ENCODE peak calls at places on chromosomes 2 and 18, in nine cellular contexts. N, Y, E, W, C, H, Q, D and U are unnamed samples.

GRCh38 chr18:49510393-49511115 is 23.5 kb upstream of the C18orf32 start:
- DNase-seq in N (peak), Y (peak), E (no peak), W (peak), C (peak), H (peak), Q (peak), D (peak), U (peak)

GRCh38 chr2:225471039-225471438 is 71.5 kb downstream of the NYAP2 start:
- DNase-seq in N (no peak), Y (no peak), E (no peak), W (no peak), C (no peak), H (no peak), Q (no peak), D (no peak), U (no peak)

GRCh38 chr2:27081984-27082772 is 3.8 kb downstream of the EMILIN1 start:
- DNase-seq in N (no peak), Y (no peak), E (no peak), W (no peak), C (no peak), H (no peak), Q (no peak), D (no peak), U (no peak)

GRCh38 chr2:26731714-26732113 is 32.4 kb upstream of the SLC35F6 start:
- DNase-seq in N (no peak), Y (no peak), E (no peak), W (no peak), C (no peak), H (no peak), Q (no peak), D (no peak), U (no peak)

GRCh38 chr2:109388018-109388417 is 225.7 kb downstream of the SEPTIN10 start:
- DNase-seq in N (no peak), Y (no peak), E (no peak), W (no peak), C (no peak), H (no peak), Q (no peak), D (no peak), U (no peak)

GRCh38 chr18:63848159-63848558 is 39.3 kb upstream of the SERPINB2 start:
- DNase-seq in N (peak), Y (peak), E (peak), W (peak), C (no peak), H (peak), Q (peak), D (peak), U (peak)

GRCh38 chr2:20444113-20444992 is 2.5 kb upstream of the RHOB start:
- DNase-seq in N (no peak), Y (no peak), E (no peak), W (no peak), C (no peak), H (peak), Q (peak), D (no peak), U (no peak)

GRCh38 chr2:165778653-165779451 is 15.2 kb downstream of the GALNT3 start:
- DNase-seq in N (no peak), Y (peak), E (no peak), W (no peak), C (no peak), H (no peak), Q (no peak), D (no peak), U (no peak)

GRCh38 chr2:9967053-9967775 is 15.7 kb downstream of the GRHL1 start:
- DNase-seq in N (no peak), Y (peak), E (no peak), W (no peak), C (no peak), H (no peak), Q (no peak), D (no peak), U (no peak)

GRCh38 chr2:190649035-190649797 is at the start of gene NAB1:
- DNase-seq in N (peak), Y (peak), E (no peak), W (peak), C (peak), H (peak), Q (peak), D (peak), U (no peak)

GRCh38 chr2:44912660-44913059 is 28.8 kb upstream of the SIX3 start:
- DNase-seq in N (peak), Y (no peak), E (no peak), W (no peak), C (no peak), H (peak), Q (no peak), D (peak), U (no peak)

GRCh38 chr2:105739408-105739807 is 5.3 kb upstream of the NCK2 start:
- DNase-seq in N (no peak), Y (no peak), E (no peak), W (no peak), C (no peak), H (no peak), Q (no peak), D (no peak), U (no peak)

GRCh38 chr2:113057127-113057526 is 1.9 kb upstream of the IL36RN start:
- DNase-seq in N (no peak), Y (no peak), E (no peak), W (no peak), C (no peak), H (no peak), Q (no peak), D (no peak), U (no peak)

GRCh38 chr18:28176674-28176932 is 327 bp downstream of the CDH2 start:
- DNase-seq in N (no peak), Y (no peak), E (no peak), W (no peak), C (no peak), H (peak), Q (no peak), D (no peak), U (no peak)

GRCh38 chr2:165369131-165369935 is 100.2 kb upstream of the CSRNP3 start:
- DNase-seq in N (no peak), Y (no peak), E (no peak), W (no peak), C (no peak), H (no peak), Q (peak), D (no peak), U (peak)

GRCh38 chr18:54184836-54185235 is 39.6 kb downstream of the MBD2 start:
- DNase-seq in N (no peak), Y (no peak), E (no peak), W (no peak), C (no peak), H (no peak), Q (no peak), D (no peak), U (no peak)

GRCh38 chr2:12930382-12930781 is 213.6 kb downstream of the TRIB2 start:
- DNase-seq in N (no peak), Y (no peak), E (no peak), W (no peak), C (no peak), H (no peak), Q (no peak), D (no peak), U (no peak)

GRCh38 chr2:143936758-143937562 is 583.0 kb downstream of the ZEB2 start:
- DNase-seq in N (peak), Y (peak), E (no peak), W (peak), C (no peak), H (peak), Q (peak), D (no peak), U (peak)

GRCh38 chr2:237616373-237617304 is 10.7 kb upstream of the LRRFIP1 start:
- DNase-seq in N (peak), Y (no peak), E (no peak), W (no peak), C (no peak), H (peak), Q (peak), D (no peak), U (no peak)

GRCh38 chr18:35525795-35526475 is 28.2 kb upstream of the INO80C start:
- DNase-seq in N (no peak), Y (no peak), E (no peak), W (no peak), C (no peak), H (no peak), Q (no peak), D (no peak), U (no peak)

GRCh38 chr2:105655244-105655643 is 89.5 kb upstream of the NCK2 start:
- DNase-seq in N (no peak), Y (no peak), E (no peak), W (no peak), C (no peak), H (peak), Q (no peak), D (no peak), U (no peak)

GRCh38 chr18:58901783-58902182 is 37.1 kb downstream of the ZNF532 start:
- DNase-seq in N (no peak), Y (no peak), E (no peak), W (no peak), C (no peak), H (no peak), Q (no peak), D (no peak), U (no peak)

GRCh38 chr2:160269803-160270570 is 69.9 kb upstream of the ITGB6 start:
- DNase-seq in N (peak), Y (no peak), E (peak), W (peak), C (peak), H (peak), Q (peak), D (peak), U (peak)

GRCh38 chr2:39547811-39548719 is 111.0 kb upstream of the MAP4K3 start:
- DNase-seq in N (peak), Y (no peak), E (peak), W (no peak), C (no peak), H (peak), Q (peak), D (peak), U (peak)

GRCh38 chr2:176018708-176019107 is 16.6 kb upstream of the LNPK start:
- DNase-seq in N (no peak), Y (no peak), E (peak), W (no peak), C (no peak), H (no peak), Q (no peak), D (peak), U (peak)

GRCh38 chr2:216341151-216341550 is 31.1 kb downstream of the MARCHF4 start:
- DNase-seq in N (no peak), Y (no peak), E (no peak), W (no peak), C (no peak), H (no peak), Q (no peak), D (no peak), U (no peak)

GRCh38 chr18:69998523-69998987 is 50.9 kb upstream of the CD226 start:
- DNase-seq in N (no peak), Y (no peak), E (no peak), W (no peak), C (no peak), H (no peak), Q (no peak), D (no peak), U (no peak)

GRCh38 chr2:85272357-85272756 is 55.4 kb downstream of the TGOLN2 start:
- DNase-seq in N (no peak), Y (no peak), E (no peak), W (no peak), C (no peak), H (no peak), Q (no peak), D (no peak), U (no peak)

GRCh38 chr2:202376460-202377307 is 557 bp downstream of the BMPR2 start:
- DNase-seq in N (peak), Y (peak), E (peak), W (peak), C (peak), H (peak), Q (no peak), D (peak), U (peak)

GRCh38 chr2:52775674-52776073 is 991.9 kb upstream of the CHAC2 start:
- DNase-seq in N (no peak), Y (no peak), E (no peak), W (no peak), C (no peak), H (peak), Q (no peak), D (no peak), U (no peak)

GRCh38 chr2:96091711-96092579 is 24.4 kb downstream of the ADRA2B start:
- DNase-seq in N (no peak), Y (no peak), E (no peak), W (no peak), C (peak), H (no peak), Q (no peak), D (no peak), U (peak)

GRCh38 chr2:63587814-63588384 is 378 bp downstream of the WDPCP start:
- DNase-seq in N (peak), Y (no peak), E (no peak), W (no peak), C (no peak), H (no peak), Q (no peak), D (no peak), U (no peak)

GRCh38 chr18:79588636-79589481 is 90.7 kb upstream of the CTDP1 start:
- DNase-seq in N (peak), Y (no peak), E (peak), W (no peak), C (no peak), H (peak), Q (peak), D (no peak), U (no peak)

GRCh38 chr2:74496997-74497776 is 2.2 kb downstream of the LBX2 start:
- DNase-seq in N (no peak), Y (no peak), E (no peak), W (no peak), C (no peak), H (no peak), Q (no peak), D (no peak), U (no peak)

GRCh38 chr18:77131652-77132368 is 773 bp downstream of the MBP start:
- DNase-seq in N (no peak), Y (peak), E (peak), W (no peak), C (peak), H (no peak), Q (peak), D (peak), U (no peak)

GRCh38 chr2:32474391-32474790 is 117.6 kb downstream of the BIRC6 start:
- DNase-seq in N (no peak), Y (no peak), E (no peak), W (no peak), C (no peak), H (peak), Q (no peak), D (no peak), U (no peak)

GRCh38 chr2:36635194-36635593 is 37.2 kb upstream of the FEZ2 start:
- DNase-seq in N (no peak), Y (no peak), E (no peak), W (no peak), C (no peak), H (no peak), Q (peak), D (no peak), U (no peak)

GRCh38 chr18:63131106-63131943 is 188.2 kb downstream of the BCL2 start:
- DNase-seq in N (peak), Y (peak), E (no peak), W (no peak), C (peak), H (peak), Q (peak), D (peak), U (no peak)

GRCh38 chr2:205024822-205025518 is 479.7 kb downstream of the PARD3B start:
- DNase-seq in N (peak), Y (no peak), E (peak), W (peak), C (no peak), H (peak), Q (peak), D (peak), U (peak)

GRCh38 chr2:112803691-112804521 is 19.6 kb upstream of the IL1A start:
- DNase-seq in N (peak), Y (no peak), E (peak), W (no peak), C (no peak), H (peak), Q (peak), D (no peak), U (peak)